ENCODE peak calls at places on chromosomes 6 and 20, in eight cellular contexts. One of them, this sample, is unnamed.

GRCh38 chr6:79630883-79631799 is at the start of gene SH3BGRL2:
- DNase-seq in tibial artery: peak
- DNase-seq in lower lobe of right lung: peak
- DNase-seq in neuronal stem cell: peak
- DNase-seq in HCT116: peak
- DNase-seq in pancreas: peak
- DNase-seq in DND-41: no peak
- DNase-seq in CD4-positive, alpha-beta memory T cell: no peak
- DNase-seq in this sample: no peak

GRCh38 chr20:50673146-50673830 is 18.1 kb downstream of the RIPOR3 start:
- DNase-seq in neuronal stem cell: no peak
- DNase-seq in tibial artery: no peak
- DNase-seq in HCT116: no peak
- DNase-seq in pancreas: no peak
- DNase-seq in DND-41: no peak
- DNase-seq in lower lobe of right lung: no peak
- DNase-seq in CD4-positive, alpha-beta memory T cell: no peak
- DNase-seq in this sample: no peak

GRCh38 chr6:72748759-72749158 is 126.9 kb downstream of the KCNQ5 start:
- DNase-seq in neuronal stem cell: no peak
- DNase-seq in tibial artery: no peak
- DNase-seq in CD4-positive, alpha-beta memory T cell: no peak
- DNase-seq in lower lobe of right lung: no peak
- DNase-seq in HCT116: no peak
- DNase-seq in DND-41: peak
- DNase-seq in pancreas: no peak
- DNase-seq in this sample: no peak

GRCh38 chr6:71287038-71287437 is 1.6 kb upstream of the OGFRL1 start:
- DNase-seq in DND-41: no peak
- DNase-seq in tibial artery: no peak
- DNase-seq in lower lobe of right lung: no peak
- DNase-seq in HCT116: no peak
- DNase-seq in pancreas: no peak
- DNase-seq in neuronal stem cell: no peak
- DNase-seq in CD4-positive, alpha-beta memory T cell: no peak
- DNase-seq in this sample: no peak

GRCh38 chr6:17877196-17877889 is 110.1 kb downstream of the KIF13A start:
- DNase-seq in pancreas: no peak
- DNase-seq in neuronal stem cell: no peak
- DNase-seq in CD4-positive, alpha-beta memory T cell: no peak
- DNase-seq in HCT116: no peak
- DNase-seq in DND-41: no peak
- DNase-seq in lower lobe of right lung: no peak
- DNase-seq in tibial artery: no peak
- DNase-seq in this sample: no peak

GRCh38 chr6:111661541-111662041 is 55.9 kb upstream of the TRAF3IP2 start:
- DNase-seq in neuronal stem cell: no peak
- DNase-seq in tibial artery: no peak
- DNase-seq in DND-41: no peak
- DNase-seq in lower lobe of right lung: peak
- DNase-seq in pancreas: no peak
- DNase-seq in CD4-positive, alpha-beta memory T cell: no peak
- DNase-seq in HCT116: no peak
- DNase-seq in this sample: no peak

GRCh38 chr6:55433446-55434130 is 106.3 kb downstream of the GFRAL start:
- DNase-seq in pancreas: no peak
- DNase-seq in tibial artery: no peak
- DNase-seq in lower lobe of right lung: no peak
- DNase-seq in DND-41: no peak
- DNase-seq in CD4-positive, alpha-beta memory T cell: no peak
- DNase-seq in HCT116: no peak
- DNase-seq in neuronal stem cell: peak
- DNase-seq in this sample: no peak

GRCh38 chr6:16770701-16771569 is 9.7 kb upstream of the ATXN1 start:
- DNase-seq in DND-41: peak
- DNase-seq in tibial artery: peak
- DNase-seq in CD4-positive, alpha-beta memory T cell: peak
- DNase-seq in pancreas: peak
- DNase-seq in HCT116: peak
- DNase-seq in neuronal stem cell: peak
- DNase-seq in lower lobe of right lung: peak
- DNase-seq in this sample: peak

GRCh38 chr6:111669326-111669725 is 63.6 kb upstream of the TRAF3IP2 start:
- DNase-seq in neuronal stem cell: no peak
- DNase-seq in pancreas: no peak
- DNase-seq in CD4-positive, alpha-beta memory T cell: no peak
- DNase-seq in HCT116: no peak
- DNase-seq in DND-41: no peak
- DNase-seq in tibial artery: no peak
- DNase-seq in lower lobe of right lung: no peak
- DNase-seq in this sample: no peak

GRCh38 chr6:31771992-31772358 is 5.2 kb downstream of the VWA7 start:
- DNase-seq in HCT116: no peak
- DNase-seq in lower lobe of right lung: no peak
- DNase-seq in pancreas: peak
- DNase-seq in neuronal stem cell: no peak
- DNase-seq in DND-41: no peak
- DNase-seq in tibial artery: no peak
- DNase-seq in CD4-positive, alpha-beta memory T cell: no peak
- DNase-seq in this sample: no peak

GRCh38 chr6:29705389-29706231 is 17.6 kb upstream of the HLA-F start:
- DNase-seq in lower lobe of right lung: no peak
- DNase-seq in HCT116: peak
- DNase-seq in neuronal stem cell: peak
- DNase-seq in CD4-positive, alpha-beta memory T cell: no peak
- DNase-seq in tibial artery: no peak
- DNase-seq in DND-41: peak
- DNase-seq in pancreas: no peak
- DNase-seq in this sample: no peak

GRCh38 chr6:4311976-4312860 is 176.8 kb upstream of the ECI2 start:
- DNase-seq in DND-41: no peak
- DNase-seq in tibial artery: no peak
- DNase-seq in HCT116: no peak
- DNase-seq in neuronal stem cell: no peak
- DNase-seq in lower lobe of right lung: no peak
- DNase-seq in CD4-positive, alpha-beta memory T cell: no peak
- DNase-seq in pancreas: no peak
- DNase-seq in this sample: no peak

GRCh38 chr6:37640776-37641395 is 56.8 kb downstream of the MDGA1 start:
- DNase-seq in tibial artery: no peak
- DNase-seq in neuronal stem cell: no peak
- DNase-seq in HCT116: no peak
- DNase-seq in CD4-positive, alpha-beta memory T cell: no peak
- DNase-seq in pancreas: no peak
- DNase-seq in lower lobe of right lung: no peak
- DNase-seq in DND-41: no peak
- DNase-seq in this sample: no peak

GRCh38 chr20:51591871-51592270 is 49.4 kb upstream of the NFATC2 start:
- DNase-seq in DND-41: no peak
- DNase-seq in neuronal stem cell: no peak
- DNase-seq in HCT116: no peak
- DNase-seq in CD4-positive, alpha-beta memory T cell: no peak
- DNase-seq in pancreas: no peak
- DNase-seq in lower lobe of right lung: no peak
- DNase-seq in tibial artery: no peak
- DNase-seq in this sample: no peak

GRCh38 chr20:3071266-3071609 is 182 bp upstream of the OXT start:
- DNase-seq in tibial artery: no peak
- DNase-seq in CD4-positive, alpha-beta memory T cell: no peak
- DNase-seq in neuronal stem cell: no peak
- DNase-seq in lower lobe of right lung: no peak
- DNase-seq in DND-41: no peak
- DNase-seq in pancreas: no peak
- DNase-seq in HCT116: no peak
- DNase-seq in this sample: no peak

GRCh38 chr6:90403489-90404381 is 107.1 kb upstream of the BACH2 start:
- DNase-seq in CD4-positive, alpha-beta memory T cell: no peak
- DNase-seq in DND-41: no peak
- DNase-seq in tibial artery: no peak
- DNase-seq in pancreas: no peak
- DNase-seq in HCT116: no peak
- DNase-seq in neuronal stem cell: no peak
- DNase-seq in lower lobe of right lung: no peak
- DNase-seq in this sample: no peak

GRCh38 chr20:1299522-1299921 is 29.4 kb downstream of the SDCBP2 start:
- DNase-seq in HCT116: peak
- DNase-seq in tibial artery: peak
- DNase-seq in lower lobe of right lung: no peak
- DNase-seq in pancreas: no peak
- DNase-seq in CD4-positive, alpha-beta memory T cell: no peak
- DNase-seq in DND-41: peak
- DNase-seq in neuronal stem cell: no peak
- DNase-seq in this sample: peak

GRCh38 chr20:17622086-17622850 is 52.4 kb downstream of the DSTN start:
- DNase-seq in tibial artery: peak
- DNase-seq in lower lobe of right lung: peak
- DNase-seq in neuronal stem cell: no peak
- DNase-seq in pancreas: peak
- DNase-seq in HCT116: no peak
- DNase-seq in DND-41: no peak
- DNase-seq in CD4-positive, alpha-beta memory T cell: no peak
- DNase-seq in this sample: no peak

GRCh38 chr20:3797592-3798404 is 1.7 kb downstream of the CDC25B start:
- DNase-seq in HCT116: no peak
- DNase-seq in neuronal stem cell: no peak
- DNase-seq in lower lobe of right lung: peak
- DNase-seq in CD4-positive, alpha-beta memory T cell: peak
- DNase-seq in pancreas: no peak
- DNase-seq in DND-41: peak
- DNase-seq in tibial artery: no peak
- DNase-seq in this sample: no peak

GRCh38 chr6:3282461-3283236 is 23.9 kb downstream of the PSMG4 start:
- DNase-seq in neuronal stem cell: no peak
- DNase-seq in tibial artery: peak
- DNase-seq in CD4-positive, alpha-beta memory T cell: no peak
- DNase-seq in HCT116: no peak
- DNase-seq in DND-41: no peak
- DNase-seq in pancreas: no peak
- DNase-seq in lower lobe of right lung: no peak
- DNase-seq in this sample: no peak
- H3K27ac ChIP-seq in neuronal stem cell: no peak
- H3K27ac ChIP-seq in tibial artery: peak
- H3K27ac ChIP-seq in CD4-positive, alpha-beta memory T cell: no peak
- H3K27ac ChIP-seq in HCT116: no peak
- H3K27ac ChIP-seq in DND-41: no peak
- H3K27ac ChIP-seq in pancreas: no peak
- H3K27ac ChIP-seq in lower lobe of right lung: peak
- H3K27ac ChIP-seq in this sample: no peak

GRCh38 chr6:2949121-2949520 is 22.2 kb downstream of the SERPINB6 start:
- DNase-seq in pancreas: no peak
- DNase-seq in DND-41: no peak
- DNase-seq in neuronal stem cell: no peak
- DNase-seq in CD4-positive, alpha-beta memory T cell: no peak
- DNase-seq in tibial artery: no peak
- DNase-seq in HCT116: no peak
- DNase-seq in lower lobe of right lung: no peak
- DNase-seq in this sample: no peak
- H3K27ac ChIP-seq in pancreas: no peak
- H3K27ac ChIP-seq in DND-41: no peak
- H3K27ac ChIP-seq in neuronal stem cell: no peak
- H3K27ac ChIP-seq in CD4-positive, alpha-beta memory T cell: no peak
- H3K27ac ChIP-seq in tibial artery: no peak
- H3K27ac ChIP-seq in HCT116: no peak
- H3K27ac ChIP-seq in lower lobe of right lung: no peak
- H3K27ac ChIP-seq in this sample: no peak

GRCh38 chr20:62649140-62649539 is 6.8 kb downstream of the SLCO4A1 start:
- DNase-seq in lower lobe of right lung: no peak
- DNase-seq in CD4-positive, alpha-beta memory T cell: no peak
- DNase-seq in neuronal stem cell: no peak
- DNase-seq in pancreas: no peak
- DNase-seq in HCT116: no peak
- DNase-seq in tibial artery: no peak
- DNase-seq in DND-41: no peak
- DNase-seq in this sample: no peak

GRCh38 chr20:62645613-62646012 is 3.3 kb downstream of the SLCO4A1 start:
- DNase-seq in lower lobe of right lung: no peak
- DNase-seq in neuronal stem cell: no peak
- DNase-seq in CD4-positive, alpha-beta memory T cell: no peak
- DNase-seq in pancreas: no peak
- DNase-seq in DND-41: no peak
- DNase-seq in HCT116: no peak
- DNase-seq in tibial artery: no peak
- DNase-seq in this sample: no peak

GRCh38 chr20:62646851-62647520 is 4.7 kb downstream of the SLCO4A1 start:
- DNase-seq in neuronal stem cell: no peak
- DNase-seq in HCT116: no peak
- DNase-seq in pancreas: no peak
- DNase-seq in tibial artery: no peak
- DNase-seq in CD4-positive, alpha-beta memory T cell: no peak
- DNase-seq in lower lobe of right lung: no peak
- DNase-seq in DND-41: no peak
- DNase-seq in this sample: no peak

GRCh38 chr20:62648318-62648995 is 6.2 kb downstream of the SLCO4A1 start:
- DNase-seq in lower lobe of right lung: no peak
- DNase-seq in HCT116: no peak
- DNase-seq in pancreas: no peak
- DNase-seq in neuronal stem cell: no peak
- DNase-seq in CD4-positive, alpha-beta memory T cell: no peak
- DNase-seq in tibial artery: no peak
- DNase-seq in DND-41: no peak
- DNase-seq in this sample: no peak

DNA sequence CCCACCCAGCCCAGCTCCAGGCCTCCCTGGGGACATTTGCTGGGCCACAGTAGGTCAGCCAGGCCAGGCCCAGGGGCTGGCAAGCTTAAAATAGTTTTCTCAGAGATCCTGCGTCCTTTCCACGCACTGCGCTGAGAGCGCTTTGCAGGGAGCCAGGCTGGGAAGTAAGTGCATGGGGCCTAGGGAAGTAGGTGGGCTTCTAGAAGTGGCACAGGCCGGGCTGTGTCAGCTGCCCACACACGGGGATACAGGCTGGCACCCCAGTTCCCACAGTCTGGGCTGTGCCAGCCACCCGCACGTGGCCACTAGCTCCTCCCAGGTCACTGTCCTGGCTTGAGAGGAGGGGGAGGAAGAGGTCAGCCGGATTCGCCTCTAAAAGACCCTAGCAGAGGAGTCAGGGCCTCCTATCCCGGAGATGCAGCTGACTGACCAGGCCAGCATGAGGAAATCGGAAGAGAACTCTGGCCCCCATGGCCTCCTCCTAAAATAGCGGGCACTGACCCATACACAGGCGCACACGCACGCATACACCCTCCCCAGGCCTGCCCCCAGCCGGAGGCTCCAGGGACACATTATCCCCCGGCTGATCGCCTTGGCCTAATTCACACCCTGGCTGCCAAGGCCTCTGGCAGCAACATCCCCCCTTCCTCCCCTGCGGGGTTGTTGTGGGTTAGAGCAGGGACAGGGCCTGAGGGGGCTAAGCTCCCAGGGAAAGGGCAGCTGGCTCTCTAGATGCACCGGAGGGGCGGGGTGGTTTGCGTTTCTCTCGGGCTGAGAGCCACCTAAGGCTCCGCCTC is 5.4 kb downstream of the SLCO4A1 start:
- DNase-seq in tibial artery: peak
- DNase-seq in neuronal stem cell: no peak
- DNase-seq in lower lobe of right lung: no peak
- DNase-seq in pancreas: no peak
- DNase-seq in CD4-positive, alpha-beta memory T cell: no peak
- DNase-seq in DND-41: no peak
- DNase-seq in HCT116: no peak
- DNase-seq in this sample: no peak
- H3K27ac ChIP-seq in tibial artery: no peak
- H3K27ac ChIP-seq in neuronal stem cell: no peak
- H3K27ac ChIP-seq in lower lobe of right lung: peak
- H3K27ac ChIP-seq in pancreas: no peak
- H3K27ac ChIP-seq in CD4-positive, alpha-beta memory T cell: no peak
- H3K27ac ChIP-seq in DND-41: no peak
- H3K27ac ChIP-seq in HCT116: peak
- H3K27ac ChIP-seq in this sample: no peak

GRCh38 chr6:155316419-155316818 is 2.1 kb upstream of the TFB1M start:
- DNase-seq in CD4-positive, alpha-beta memory T cell: no peak
- DNase-seq in neuronal stem cell: no peak
- DNase-seq in HCT116: no peak
- DNase-seq in lower lobe of right lung: no peak
- DNase-seq in pancreas: no peak
- DNase-seq in DND-41: no peak
- DNase-seq in tibial artery: no peak
- DNase-seq in this sample: no peak
- H3K27ac ChIP-seq in CD4-positive, alpha-beta memory T cell: no peak
- H3K27ac ChIP-seq in neuronal stem cell: no peak
- H3K27ac ChIP-seq in HCT116: no peak
- H3K27ac ChIP-seq in lower lobe of right lung: no peak
- H3K27ac ChIP-seq in pancreas: no peak
- H3K27ac ChIP-seq in DND-41: no peak
- H3K27ac ChIP-seq in tibial artery: no peak
- H3K27ac ChIP-seq in this sample: no peak